ENCODE peak calls at places on chromosomes 6 and 20, in nine cellular contexts. X is C1 segment of cervical spinal cord; N is tibial nerve; C is colonic mucosa; R is NCI-H2081; V is left ventricle myocardium superior; W is stimulated activated CD8-positive, alpha-beta memory T cell treated with anti-CD3 and anti-CD28 coated beads, Interleukin-7, amount 100 ng/mL, for 1 hour; F is uterus; E is HT1080. L is an unnamed sample.
A peak's percentile ranks its signal among the peaks of the same experiment; 100 is the strongest.

GRCh38 chr6:27505209-27506027 is 32.5 kb upstream of the ZNF184 start:
- DNase-seq in V (no peak), W (no peak), E (peak; percentile 95), C (peak; percentile 47), R (peak; percentile 65), X (no peak), F (peak; percentile 79), N (peak; percentile 69), L (peak; percentile 16)

GRCh38 chr20:4876731-4877130 is 124.6 kb downstream of the SLC23A2 start:
- DNase-seq in X (no peak), E (no peak), V (no peak), R (peak; percentile 26), N (no peak), F (no peak), W (no peak), C (no peak), L (no peak)

GRCh38 chr20:19964289-19965263 is 52.6 kb upstream of the NAA20 start:
- DNase-seq in W (no peak), R (no peak), F (peak; percentile 90), V (peak; percentile 58), X (no peak), N (peak; percentile 67), C (peak; percentile 48), E (peak; percentile 64), L (no peak)

GRCh38 chr6:136069119-136069518 is 181.0 kb downstream of the MTFR2 start:
- DNase-seq in E (peak; percentile 49), N (no peak), R (no peak), V (no peak), C (no peak), F (no peak), X (no peak), W (no peak), L (no peak)

GRCh38 chr6:113394724-113395123 is 462.4 kb upstream of the MARCKS start:
- DNase-seq in F (no peak), W (no peak), V (no peak), R (no peak), X (no peak), E (no peak), C (no peak), N (no peak), L (no peak)

GRCh38 chr6:154232013-154232920 is 124.3 kb downstream of the IPCEF1 start:
- DNase-seq in C (no peak), W (no peak), R (no peak), E (peak; percentile 53), V (no peak), X (no peak), F (no peak), N (no peak), L (no peak)

GRCh38 chr6:108446629-108447150 is 114.0 kb upstream of the FOXO3 start:
- DNase-seq in W (no peak), F (no peak), C (no peak), V (no peak), X (no peak), E (no peak), R (no peak), N (no peak), L (no peak)

GRCh38 chr20:23136893-23137745 is 51.0 kb upstream of the CD93 start:
- DNase-seq in E (peak; percentile 44), F (no peak), C (no peak), W (no peak), R (no peak), V (no peak), N (no peak), X (no peak), L (no peak)

GRCh38 chr6:91268941-91269340 is 682.1 kb upstream of the MAP3K7 start:
- DNase-seq in R (no peak), W (no peak), V (no peak), C (no peak), N (no peak), E (no peak), F (no peak), X (no peak), L (no peak)